ENCODE peak calls at places on chromosomes 6 and 20, in ten cellular contexts. R is heart left ventricle, C is lower leg skin, A is pancreas, N is breast epithelium, T is MCF 10A, G is PC-9, V is foreskin keratinocyte, J is IMR-90, Z is HFFc6. U is an unnamed sample.

GRCh38 chr6:139256087-139256486 is 35.7 kb downstream of the TXLNB start:
- DNase-seq in R (no peak), J (peak), N (no peak), Z (peak), A (no peak), V (no peak), T (no peak), C (no peak), G (no peak), U (no peak)

GRCh38 chr6:142960098-142960497 is 15.1 kb upstream of the HIVEP2 start:
- DNase-seq in J (peak), A (no peak), T (no peak), G (no peak), Z (peak), R (no peak), C (no peak), N (no peak), V (peak), U (no peak)

GRCh38 chr6:119436583-119436982 is 87.0 kb upstream of the MAN1A1 start:
- DNase-seq in A (no peak), C (no peak), V (no peak), Z (no peak), R (no peak), T (no peak), N (no peak), G (no peak), J (no peak), U (no peak)

GRCh38 chr6:41427642-41428401 is 92.4 kb downstream of the NCR2 start:
- DNase-seq in R (peak), J (no peak), C (no peak), Z (no peak), T (peak), N (no peak), G (peak), A (peak), V (no peak), U (peak)

GRCh38 chr6:81575446-81575845 is 177.0 kb downstream of the TENT5A start:
- DNase-seq in V (no peak), J (peak), C (no peak), T (no peak), R (no peak), N (no peak), A (no peak), Z (peak), G (no peak), U (no peak)

GRCh38 chr6:79984261-79984660 is 20.2 kb upstream of the TTK start:
- DNase-seq in C (no peak), A (no peak), T (peak), Z (no peak), N (no peak), G (no peak), V (peak), R (no peak), J (no peak), U (no peak)

GRCh38 chr6:31617010-31617409 is 2.0 kb downstream of the AIF1 start:
- DNase-seq in A (no peak), Z (no peak), J (no peak), V (peak), G (no peak), C (no peak), R (no peak), N (no peak), T (no peak), U (no peak)

GRCh38 chr6:15399651-15400470 is 154.0 kb downstream of the JARID2 start:
- DNase-seq in R (peak), A (peak), N (peak), J (peak), Z (peak), C (peak), V (peak), G (no peak), T (peak), U (peak)

GRCh38 chr6:20953019-20953418 is 418.8 kb downstream of the CDKAL1 start:
- DNase-seq in J (no peak), G (no peak), R (no peak), Z (no peak), N (no peak), V (no peak), C (no peak), A (no peak), T (no peak), U (peak)

GRCh38 chr6:47740714-47741113 is 41.1 kb upstream of the OPN5 start:
- DNase-seq in A (no peak), G (no peak), Z (no peak), R (no peak), V (no peak), C (no peak), T (no peak), N (no peak), J (no peak), U (no peak)

GRCh38 chr6:130020106-130020851 is 1.9 kb downstream of the L3MBTL3 start:
- DNase-seq in G (peak), J (no peak), C (peak), T (peak), V (no peak), Z (no peak), N (peak), R (peak), A (peak), U (peak)

GRCh38 chr6:64547594-64548268 is 912.1 kb downstream of the PHF3 start:
- DNase-seq in G (no peak), C (no peak), N (no peak), V (no peak), Z (no peak), T (no peak), R (no peak), J (no peak), A (no peak), U (no peak)

GRCh38 chr6:154872605-154873004 is 122.5 kb upstream of the TIAM2 start:
- DNase-seq in C (no peak), T (no peak), G (no peak), A (no peak), R (no peak), J (no peak), V (no peak), N (no peak), Z (no peak), U (no peak)

GRCh38 chr6:144405173-144405572 is 120.0 kb downstream of the UTRN start:
- DNase-seq in J (peak), G (no peak), N (no peak), V (no peak), C (no peak), A (no peak), Z (no peak), R (no peak), T (no peak), U (no peak)

GRCh38 chr6:136611133-136611532 is 60.9 kb upstream of the MAP7 start:
- DNase-seq in G (no peak), A (no peak), V (no peak), Z (no peak), T (no peak), R (no peak), C (no peak), N (no peak), J (no peak), U (no peak)

GRCh38 chr6:45483501-45483900 is 105.8 kb upstream of the SUPT3H start:
- DNase-seq in N (no peak), V (no peak), R (no peak), C (no peak), T (no peak), J (peak), G (no peak), A (no peak), Z (no peak), U (no peak)

GRCh38 chr6:37507690-37508421 is 8.2 kb upstream of the CCDC167 start:
- DNase-seq in T (no peak), J (no peak), R (no peak), A (no peak), G (no peak), V (no peak), Z (no peak), N (no peak), C (no peak), U (no peak)

GRCh38 chr20:4812216-4812615 is 90.5 kb downstream of the PRND start:
- DNase-seq in J (no peak), V (no peak), C (no peak), T (no peak), A (no peak), G (no peak), Z (no peak), R (no peak), N (no peak), U (no peak)

GRCh38 chr20:59805266-59805665 is 128.2 kb downstream of the SYCP2 start:
- DNase-seq in C (no peak), Z (no peak), R (no peak), N (peak), J (no peak), V (no peak), T (no peak), A (no peak), G (no peak), U (no peak)

GRCh38 chr6:144264270-144265060 is 20.7 kb upstream of the UTRN start:
- DNase-seq in V (peak), G (peak), Z (peak), C (no peak), T (peak), A (peak), N (peak), R (no peak), J (peak), U (no peak)

GRCh38 chr6:23272536-23272935 is 703.2 kb downstream of the HDGFL1 start:
- DNase-seq in G (no peak), R (no peak), J (no peak), T (no peak), N (no peak), C (no peak), A (no peak), Z (no peak), V (peak), U (no peak)

GRCh38 chr6:69827491-69827890 is 30.7 kb upstream of the LMBRD1 start:
- DNase-seq in Z (no peak), T (no peak), R (no peak), V (peak), G (no peak), N (no peak), C (no peak), A (no peak), J (peak), U (no peak)

GRCh38 chr20:44089987-44090674 is 96.9 kb downstream of the JPH2 start:
- DNase-seq in T (peak), N (no peak), V (peak), G (no peak), J (peak), A (peak), R (no peak), Z (peak), C (peak), U (no peak)

GRCh38 chr6:70110128-70111022 is 192.5 kb downstream of the COL9A1 start:
- DNase-seq in N (no peak), J (peak), T (no peak), A (no peak), G (no peak), V (peak), Z (no peak), C (no peak), R (no peak), U (no peak)

GRCh38 chr20:11337361-11338130 is 580.1 kb upstream of the BTBD3 start:
- DNase-seq in R (no peak), A (no peak), Z (no peak), G (no peak), V (no peak), J (no peak), C (no peak), T (no peak), N (no peak), U (no peak)

GRCh38 chr20:11333634-11334033 is 584.1 kb upstream of the BTBD3 start:
- DNase-seq in R (no peak), N (no peak), A (no peak), J (no peak), C (no peak), V (no peak), Z (no peak), T (no peak), G (no peak), U (no peak)

DNA sequence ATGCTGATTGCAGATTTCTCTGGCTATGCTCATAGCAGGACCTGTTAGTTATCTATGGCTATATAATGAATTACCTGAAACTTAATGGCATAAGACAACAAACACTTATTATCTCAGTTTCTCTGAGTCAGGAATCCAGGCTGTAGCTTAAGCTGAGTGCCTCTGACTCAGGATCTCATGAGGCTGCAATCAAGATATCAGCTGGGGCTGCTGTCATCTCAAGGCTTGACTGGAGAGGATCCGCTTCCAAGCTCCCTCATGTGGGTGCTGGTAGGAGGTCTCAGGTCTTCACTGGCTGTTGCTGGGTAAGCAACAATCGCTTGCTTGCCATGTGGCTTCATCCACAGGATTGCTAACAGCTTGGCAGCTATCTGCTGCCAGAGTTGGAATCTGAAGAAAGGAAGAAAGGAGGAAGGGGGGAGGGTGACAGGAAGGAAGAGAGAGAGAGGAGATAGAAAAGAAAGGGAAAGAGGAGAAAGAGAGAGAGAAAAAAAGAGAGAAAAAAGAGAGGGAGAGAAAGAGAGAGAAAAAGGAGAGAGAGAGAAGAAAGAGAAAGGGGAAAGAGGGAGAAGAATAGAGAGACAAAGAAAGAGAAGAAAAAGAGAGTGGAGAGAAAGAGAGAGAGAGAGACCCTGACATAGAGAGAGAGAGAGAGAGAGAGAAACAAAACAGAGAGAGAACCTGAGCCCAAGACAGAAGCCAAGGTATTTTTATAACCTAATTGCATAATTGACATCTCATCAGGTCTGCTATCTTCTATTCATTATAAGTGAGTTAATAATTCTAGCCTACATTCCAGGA is 579.0 kb upstream of the BTBD3 start:
- DNase-seq in N (no peak), A (no peak), V (peak), Z (no peak), G (no peak), C (no peak), T (no peak), J (peak), R (no peak), U (no peak)
- TF ChIP-seq CTCF in N (no peak), A (no peak), V (no peak), Z (no peak), G (no peak), C (no peak), T (no peak), J (no peak), R (no peak), U (no peak)

GRCh38 chr20:29874476-29875202 is 1382.8 kb upstream of the DEFB115 start:
- DNase-seq in Z (no peak), A (no peak), R (no peak), J (no peak), G (no peak), V (no peak), T (no peak), N (peak), C (peak), U (no peak)

GRCh38 chr20:29878777-29879442 is 1378.6 kb upstream of the DEFB115 start:
- DNase-seq in J (no peak), G (no peak), A (no peak), V (no peak), N (peak), R (peak), T (no peak), C (peak), Z (no peak), U (no peak)

GRCh38 chr20:29873946-29874345 is 1383.5 kb upstream of the DEFB115 start:
- DNase-seq in A (peak), T (no peak), C (peak), V (peak), Z (peak), R (peak), N (peak), G (no peak), J (peak), U (peak)

GRCh38 chr20:29876911-29877285 is 1380.6 kb upstream of the DEFB115 start:
- DNase-seq in G (no peak), R (peak), C (peak), A (no peak), T (no peak), Z (no peak), V (no peak), N (peak), J (no peak), U (no peak)

GRCh38 chr20:29878281-29878741 is 1379.2 kb upstream of the DEFB115 start:
- DNase-seq in V (peak), Z (no peak), R (no peak), T (no peak), N (peak), J (no peak), A (no peak), C (peak), G (peak), U (no peak)
- TF ChIP-seq CTCF in V (no peak), Z (no peak), R (no peak), T (no peak), N (no peak), J (no peak), A (no peak), C (no peak), G (no peak), U (no peak)

DNA sequence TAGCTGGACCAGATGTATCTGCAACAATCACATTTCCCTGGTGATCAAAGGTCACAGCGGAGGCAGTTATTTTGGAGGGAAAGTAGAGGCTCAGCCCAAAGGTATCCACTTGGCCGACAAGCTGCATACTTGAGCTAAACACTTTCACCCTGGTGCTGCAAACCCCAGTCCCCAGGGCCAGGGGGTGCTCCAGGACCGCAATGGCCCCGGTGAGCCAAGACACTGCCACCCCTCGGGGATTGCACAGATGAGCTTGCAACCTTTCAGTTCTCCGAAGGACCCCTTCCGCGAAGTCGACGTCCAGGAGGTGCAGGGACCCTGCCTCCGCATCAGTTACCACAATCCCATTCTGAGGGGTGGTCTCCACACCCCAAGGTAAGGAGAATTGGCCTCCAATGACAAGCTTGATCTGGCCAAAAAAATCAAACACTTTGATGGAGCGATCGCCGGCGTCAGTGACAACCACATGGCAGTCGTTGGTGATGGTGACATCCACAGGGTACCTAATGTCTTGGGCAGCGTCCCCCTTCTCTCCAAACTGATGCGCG is 823 bp downstream of the NHLRC1 start:
- DNase-seq in A (no peak), N (no peak), T (no peak), G (no peak), C (no peak), R (no peak), J (no peak), Z (no peak), V (no peak), U (no peak)
- TF ChIP-seq CTCF in A (no peak), N (no peak), T (no peak), G (no peak), C (no peak), R (no peak), J (no peak), Z (no peak), V (no peak), U (no peak)

GRCh38 chr20:63864545-63864977 is 509 bp upstream of the TPD52L2 start:
- DNase-seq in R (no peak), J (no peak), Z (no peak), A (no peak), C (no peak), G (no peak), N (no peak), T (no peak), V (peak), U (no peak)
- TF ChIP-seq CTCF in R (no peak), J (no peak), Z (peak), A (no peak), C (no peak), G (no peak), N (no peak), T (no peak), V (no peak), U (no peak)

DNA sequence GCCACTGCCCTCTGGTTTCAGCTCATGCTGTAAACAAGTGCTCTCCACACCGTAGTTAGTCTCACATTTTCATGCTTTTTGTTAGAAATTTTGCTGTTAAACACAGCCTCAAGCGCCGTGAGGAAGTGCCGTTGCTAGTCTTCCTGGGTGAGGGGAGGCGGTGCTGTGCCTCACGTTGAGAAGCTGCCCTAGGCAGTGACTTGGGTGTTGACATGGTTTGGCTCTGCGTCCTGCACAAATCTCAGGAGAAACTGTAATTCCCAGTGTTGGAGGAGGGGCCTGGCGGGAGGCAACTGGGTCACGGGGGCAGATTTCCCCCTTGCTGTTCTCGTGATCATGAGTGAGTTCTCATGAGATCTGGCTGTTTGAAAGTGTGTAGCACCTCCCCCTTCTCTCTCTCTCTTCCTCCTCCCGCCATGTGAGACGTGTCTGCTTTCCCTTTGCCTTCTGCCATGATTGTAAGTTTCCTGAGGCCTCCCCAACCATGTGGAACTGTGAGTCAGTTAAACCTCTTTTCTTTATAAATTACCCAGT is 95.8 kb downstream of the ERMARD start:
- DNase-seq in V (no peak), N (peak), G (no peak), C (peak), J (no peak), T (no peak), Z (no peak), A (no peak), R (no peak), U (no peak)
- TF ChIP-seq CTCF in V (no peak), N (no peak), G (no peak), C (no peak), J (no peak), T (no peak), Z (no peak), A (no peak), R (no peak), U (no peak)

DNA sequence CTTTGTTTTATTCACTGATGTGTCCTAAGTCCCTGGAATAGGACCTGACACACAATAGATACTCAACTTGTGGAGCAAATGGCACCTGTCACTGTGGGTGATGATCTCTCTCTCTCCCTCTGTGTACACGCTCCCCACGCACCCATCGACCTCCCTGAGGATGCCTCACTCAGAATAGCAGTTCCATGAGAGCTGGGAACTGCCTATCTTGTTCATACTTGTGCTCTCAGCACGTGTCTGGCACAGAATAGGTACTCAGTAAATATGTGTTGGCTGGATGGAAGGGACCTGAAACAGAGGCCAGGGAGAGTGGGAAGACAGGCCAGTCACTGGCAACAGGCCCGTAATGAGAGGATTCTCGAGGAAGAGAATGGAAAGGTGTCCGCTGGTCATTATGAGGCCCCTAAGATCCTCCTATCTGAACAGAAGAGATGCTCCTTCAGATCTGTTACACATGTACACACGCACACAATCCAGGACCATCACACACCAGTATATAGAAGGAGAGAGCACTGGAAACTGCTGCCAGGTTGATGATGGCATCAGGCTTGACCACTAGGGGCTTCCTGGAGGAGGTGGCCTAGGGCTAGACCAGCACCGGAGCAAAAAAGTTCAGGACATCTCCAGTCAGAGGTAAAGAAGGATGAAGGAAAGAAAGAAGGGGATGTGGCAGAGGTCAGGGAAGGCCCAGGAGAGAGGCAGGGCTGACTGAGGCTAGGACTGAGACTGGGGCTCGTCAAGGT is 30.9 kb downstream of the VEGFA start:
- DNase-seq in V (no peak), Z (no peak), T (no peak), G (no peak), C (no peak), J (no peak), N (no peak), R (peak), A (no peak), U (no peak)
- TF ChIP-seq CTCF in V (peak), Z (peak), T (no peak), G (no peak), C (no peak), J (no peak), N (no peak), R (no peak), A (no peak), U (peak)

GRCh38 chr20:46559685-46560440 is 9.4 kb upstream of the OCSTAMP start:
- DNase-seq in R (no peak), N (no peak), A (no peak), T (no peak), C (peak), G (no peak), V (no peak), J (no peak), Z (no peak), U (no peak)
- TF ChIP-seq CTCF in R (no peak), N (no peak), A (no peak), T (no peak), C (no peak), G (peak), V (no peak), J (peak), Z (peak), U (no peak)

U was measured in endothelial cell.